ENCODE peak calls at places on chromosomes 5 and 9, in seven cellular contexts. One of them, this sample, is unnamed.

GRCh38 chr9:87957839-87958238 is 16.5 kb downstream of the CDK20 start:
- DNase-seq in GM12878: no peak
- DNase-seq in HepG2: no peak
- DNase-seq in WTC11: no peak
- DNase-seq in IMR-90: no peak
- DNase-seq in H1: no peak
- DNase-seq in A549: no peak
- DNase-seq in this sample: no peak

GRCh38 chr5:165497707-165498106 is 1992.3 kb downstream of the MAT2B start:
- DNase-seq in GM12878: no peak
- DNase-seq in HepG2: no peak
- DNase-seq in WTC11: peak
- DNase-seq in IMR-90: peak
- DNase-seq in H1: no peak
- DNase-seq in A549: peak
- DNase-seq in this sample: peak

GRCh38 chr9:136799079-136799853 is 3.1 kb downstream of the CCDC183 start:
- DNase-seq in GM12878: no peak
- DNase-seq in HepG2: peak
- DNase-seq in WTC11: peak
- DNase-seq in IMR-90: no peak
- DNase-seq in H1: no peak
- DNase-seq in A549: no peak
- DNase-seq in this sample: no peak

GRCh38 chr5:78753093-78753531 is 104.5 kb upstream of the LHFPL2 start:
- DNase-seq in GM12878: no peak
- DNase-seq in HepG2: no peak
- DNase-seq in WTC11: no peak
- DNase-seq in IMR-90: peak
- DNase-seq in H1: no peak
- DNase-seq in A549: no peak
- DNase-seq in this sample: no peak

GRCh38 chr5:138944527-138945322 is 69.6 kb upstream of the LRRTM2 start:
- DNase-seq in GM12878: no peak
- DNase-seq in HepG2: no peak
- DNase-seq in WTC11: no peak
- DNase-seq in IMR-90: no peak
- DNase-seq in H1: no peak
- DNase-seq in A549: no peak
- DNase-seq in this sample: no peak

GRCh38 chr9:35293381-35293780 is 131.6 kb downstream of the UNC13B start:
- DNase-seq in GM12878: no peak
- DNase-seq in HepG2: no peak
- DNase-seq in WTC11: no peak
- DNase-seq in IMR-90: no peak
- DNase-seq in H1: no peak
- DNase-seq in A549: no peak
- DNase-seq in this sample: no peak

GRCh38 chr5:73994963-73995362 is 369.0 kb downstream of the ARHGEF28 start:
- DNase-seq in GM12878: no peak
- DNase-seq in HepG2: no peak
- DNase-seq in WTC11: no peak
- DNase-seq in IMR-90: no peak
- DNase-seq in H1: no peak
- DNase-seq in A549: no peak
- DNase-seq in this sample: no peak

GRCh38 chr5:138340008-138340407 is 1.9 kb downstream of the FAM53C start:
- DNase-seq in GM12878: no peak
- DNase-seq in HepG2: no peak
- DNase-seq in WTC11: no peak
- DNase-seq in IMR-90: no peak
- DNase-seq in H1: no peak
- DNase-seq in A549: no peak
- DNase-seq in this sample: no peak

GRCh38 chr9:89774971-89775370 is 170.2 kb downstream of the GADD45G start:
- DNase-seq in GM12878: no peak
- DNase-seq in HepG2: no peak
- DNase-seq in WTC11: no peak
- DNase-seq in IMR-90: no peak
- DNase-seq in H1: no peak
- DNase-seq in A549: no peak
- DNase-seq in this sample: no peak

GRCh38 chr5:125154321-125154811 is 407.9 kb upstream of the ZNF608 start:
- DNase-seq in GM12878: no peak
- DNase-seq in HepG2: no peak
- DNase-seq in WTC11: no peak
- DNase-seq in IMR-90: peak
- DNase-seq in H1: no peak
- DNase-seq in A549: no peak
- DNase-seq in this sample: no peak

GRCh38 chr5:139760066-139761056 is 35.2 kb upstream of the PSD2 start:
- DNase-seq in GM12878: no peak
- DNase-seq in HepG2: no peak
- DNase-seq in WTC11: no peak
- DNase-seq in IMR-90: peak
- DNase-seq in H1: no peak
- DNase-seq in A549: no peak
- DNase-seq in this sample: peak

GRCh38 chr9:128247191-128247803 is 28.5 kb downstream of the GOLGA2 start:
- DNase-seq in GM12878: no peak
- DNase-seq in HepG2: no peak
- DNase-seq in WTC11: no peak
- DNase-seq in IMR-90: no peak
- DNase-seq in H1: no peak
- DNase-seq in A549: no peak
- DNase-seq in this sample: no peak

GRCh38 chr9:127426756-127427155 is 2.6 kb downstream of the ZNF79 start:
- DNase-seq in GM12878: no peak
- DNase-seq in HepG2: no peak
- DNase-seq in WTC11: no peak
- DNase-seq in IMR-90: no peak
- DNase-seq in H1: no peak
- DNase-seq in A549: no peak
- DNase-seq in this sample: no peak

GRCh38 chr5:132877938-132878337 is 4.5 kb downstream of the LEAP2 start:
- DNase-seq in GM12878: no peak
- DNase-seq in HepG2: no peak
- DNase-seq in WTC11: no peak
- DNase-seq in IMR-90: peak
- DNase-seq in H1: no peak
- DNase-seq in A549: no peak
- DNase-seq in this sample: no peak

GRCh38 chr9:77865385-77865784 is 166.2 kb downstream of the GNAQ start:
- DNase-seq in GM12878: no peak
- DNase-seq in HepG2: peak
- DNase-seq in WTC11: no peak
- DNase-seq in IMR-90: no peak
- DNase-seq in H1: no peak
- DNase-seq in A549: no peak
- DNase-seq in this sample: no peak

GRCh38 chr5:62190931-62191330 is 115.1 kb upstream of the KIF2A start:
- DNase-seq in GM12878: no peak
- DNase-seq in HepG2: no peak
- DNase-seq in WTC11: no peak
- DNase-seq in IMR-90: no peak
- DNase-seq in H1: no peak
- DNase-seq in A549: no peak
- DNase-seq in this sample: no peak

GRCh38 chr9:82763631-82764030 is 299.3 kb downstream of the RASEF start:
- DNase-seq in GM12878: no peak
- DNase-seq in HepG2: no peak
- DNase-seq in WTC11: peak
- DNase-seq in IMR-90: no peak
- DNase-seq in H1: no peak
- DNase-seq in A549: no peak
- DNase-seq in this sample: peak

GRCh38 chr5:94094793-94095441 is 353.5 kb upstream of the POU5F2 start:
- DNase-seq in GM12878: no peak
- DNase-seq in HepG2: no peak
- DNase-seq in WTC11: no peak
- DNase-seq in IMR-90: no peak
- DNase-seq in H1: no peak
- DNase-seq in A549: no peak
- DNase-seq in this sample: no peak

GRCh38 chr5:115243412-115243811 is 19.3 kb downstream of the PGGT1B start:
- DNase-seq in GM12878: no peak
- DNase-seq in HepG2: no peak
- DNase-seq in WTC11: no peak
- DNase-seq in IMR-90: peak
- DNase-seq in H1: no peak
- DNase-seq in A549: no peak
- DNase-seq in this sample: no peak

GRCh38 chr5:150519978-150520377 is 12.0 kb downstream of the NDST1 start:
- DNase-seq in GM12878: no peak
- DNase-seq in HepG2: no peak
- DNase-seq in WTC11: no peak
- DNase-seq in IMR-90: no peak
- DNase-seq in H1: no peak
- DNase-seq in A549: no peak
- DNase-seq in this sample: no peak

GRCh38 chr5:136055612-136056302 is 27.0 kb downstream of the TGFBI start:
- DNase-seq in GM12878: no peak
- DNase-seq in HepG2: no peak
- DNase-seq in WTC11: no peak
- DNase-seq in IMR-90: no peak
- DNase-seq in H1: no peak
- DNase-seq in A549: no peak
- DNase-seq in this sample: no peak

GRCh38 chr9:132546148-132547051 is 36.0 kb upstream of the BARHL1 start:
- DNase-seq in GM12878: no peak
- DNase-seq in HepG2: no peak
- DNase-seq in WTC11: peak
- DNase-seq in IMR-90: no peak
- DNase-seq in H1: peak
- DNase-seq in A549: peak
- DNase-seq in this sample: peak
- TF ChIP-seq USF2 in GM12878: no peak
- TF ChIP-seq USF2 in HepG2: no peak
- TF ChIP-seq USF2 in WTC11: peak
- TF ChIP-seq USF2 in IMR-90: peak
- TF ChIP-seq USF2 in H1: peak
- TF ChIP-seq USF2 in A549: no peak
- TF ChIP-seq USF2 in this sample: no peak

DNA sequence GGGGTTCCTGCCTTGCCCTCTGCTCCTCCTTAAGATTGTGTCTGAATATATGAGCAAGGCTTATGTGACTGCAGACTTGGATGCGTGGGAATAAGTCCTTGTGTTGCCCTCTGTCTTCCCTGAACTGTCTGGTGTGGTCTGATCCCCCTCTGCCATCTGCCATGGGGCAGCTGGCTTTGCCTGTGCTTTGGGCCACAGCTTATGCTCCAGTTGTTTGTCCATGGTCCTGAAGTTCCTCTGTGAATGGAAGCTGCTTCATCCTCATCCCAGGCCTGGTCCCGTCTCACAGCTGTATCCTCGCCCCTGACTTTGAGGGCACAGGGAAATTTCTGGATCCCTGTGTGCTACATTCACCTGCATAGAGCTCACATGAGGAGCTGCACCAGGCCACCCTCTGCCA is 14.7 kb downstream of the IL31RA start:
- DNase-seq in GM12878: no peak
- DNase-seq in HepG2: peak
- DNase-seq in WTC11: no peak
- DNase-seq in IMR-90: peak
- DNase-seq in H1: no peak
- DNase-seq in A549: no peak
- DNase-seq in this sample: no peak
- TF ChIP-seq USF2 in GM12878: no peak
- TF ChIP-seq USF2 in HepG2: no peak
- TF ChIP-seq USF2 in WTC11: no peak
- TF ChIP-seq USF2 in IMR-90: no peak
- TF ChIP-seq USF2 in H1: no peak
- TF ChIP-seq USF2 in A549: no peak
- TF ChIP-seq USF2 in this sample: no peak

DNA sequence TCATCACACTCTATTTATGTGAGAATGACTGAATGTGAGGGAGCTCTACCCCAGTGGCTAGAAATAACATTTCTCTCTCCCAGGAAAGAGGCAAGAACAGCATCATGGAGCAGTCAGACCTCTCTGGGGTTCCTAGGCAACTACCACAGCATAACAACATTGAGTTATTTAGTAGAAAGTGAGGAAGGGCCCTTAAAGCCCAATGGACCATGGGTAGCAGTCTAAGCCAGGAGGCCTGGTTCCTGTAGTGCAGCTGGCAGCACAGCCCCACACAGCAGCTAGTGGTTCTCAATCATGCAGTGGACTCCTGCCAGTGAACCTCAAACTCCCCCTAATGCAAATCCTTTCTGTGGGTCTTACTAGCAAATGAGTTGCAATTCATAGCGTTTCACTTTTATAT is 55.3 kb downstream of the SPEF2 start:
- DNase-seq in GM12878: no peak
- DNase-seq in HepG2: no peak
- DNase-seq in WTC11: no peak
- DNase-seq in IMR-90: no peak
- DNase-seq in H1: no peak
- DNase-seq in A549: no peak
- DNase-seq in this sample: no peak
- TF ChIP-seq USF2 in GM12878: no peak
- TF ChIP-seq USF2 in HepG2: no peak
- TF ChIP-seq USF2 in WTC11: no peak
- TF ChIP-seq USF2 in IMR-90: no peak
- TF ChIP-seq USF2 in H1: no peak
- TF ChIP-seq USF2 in A549: no peak
- TF ChIP-seq USF2 in this sample: no peak

GRCh38 chr9:91308144-91308543 is 53.6 kb downstream of the AUH start:
- DNase-seq in GM12878: no peak
- DNase-seq in HepG2: no peak
- DNase-seq in WTC11: no peak
- DNase-seq in IMR-90: no peak
- DNase-seq in H1: no peak
- DNase-seq in A549: no peak
- DNase-seq in this sample: no peak

GRCh38 chr9:91307279-91307678 is 54.4 kb downstream of the AUH start:
- DNase-seq in GM12878: peak
- DNase-seq in HepG2: no peak
- DNase-seq in WTC11: no peak
- DNase-seq in IMR-90: no peak
- DNase-seq in H1: no peak
- DNase-seq in A549: no peak
- DNase-seq in this sample: no peak

GRCh38 chr9:91306261-91306660 is 55.5 kb downstream of the AUH start:
- DNase-seq in GM12878: no peak
- DNase-seq in HepG2: no peak
- DNase-seq in WTC11: no peak
- DNase-seq in IMR-90: no peak
- DNase-seq in H1: no peak
- DNase-seq in A549: no peak
- DNase-seq in this sample: no peak

GRCh38 chr9:91312717-91313325 is 48.9 kb downstream of the AUH start:
- DNase-seq in GM12878: no peak
- DNase-seq in HepG2: no peak
- DNase-seq in WTC11: no peak
- DNase-seq in IMR-90: no peak
- DNase-seq in H1: no peak
- DNase-seq in A549: no peak
- DNase-seq in this sample: peak

DNA sequence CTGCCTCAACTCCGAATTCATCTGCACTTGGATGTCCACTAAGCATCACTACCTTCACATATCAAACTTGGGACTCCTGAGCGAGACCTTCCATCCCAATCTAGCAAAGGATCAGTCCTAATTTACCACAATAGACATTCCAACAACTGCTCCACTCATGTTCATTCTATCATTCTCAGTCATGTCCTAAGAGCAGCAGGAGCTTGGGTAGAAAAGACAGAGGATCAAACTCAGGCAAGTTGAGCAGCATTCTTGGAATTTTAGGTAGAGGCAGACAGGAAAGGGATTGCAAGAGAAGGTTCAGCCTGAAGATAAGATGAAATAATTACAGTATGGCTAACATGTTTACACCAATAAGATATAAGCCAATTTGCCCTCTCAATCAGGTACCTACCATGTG is 51.7 kb downstream of the AUH start:
- DNase-seq in GM12878: no peak
- DNase-seq in HepG2: no peak
- DNase-seq in WTC11: no peak
- DNase-seq in IMR-90: no peak
- DNase-seq in H1: no peak
- DNase-seq in A549: no peak
- DNase-seq in this sample: no peak
- TF ChIP-seq USF2 in GM12878: no peak
- TF ChIP-seq USF2 in HepG2: no peak
- TF ChIP-seq USF2 in WTC11: no peak
- TF ChIP-seq USF2 in IMR-90: no peak
- TF ChIP-seq USF2 in H1: no peak
- TF ChIP-seq USF2 in A549: no peak
- TF ChIP-seq USF2 in this sample: no peak

This sample was measured in SK-N-SH.